ENCODE peak calls at places on chromosome 2, in four cellular contexts. R is cerebellum, L is NCI-H460, P is Caco-2. E is an unnamed sample.

GRCh38 chr2:185787530-185788145 is 49.0 kb downstream of the FSIP2 start:
- DNase-seq in R (no peak), L (no peak), P (no peak), E (no peak)

GRCh38 chr2:23478087-23478932 is 93.3 kb downstream of the KLHL29 start:
- DNase-seq in R (no peak), L (no peak), P (no peak), E (no peak)

GRCh38 chr2:65602851-65603250 is 170.5 kb upstream of the SPRED2 start:
- DNase-seq in R (peak), L (no peak), P (no peak), E (no peak)

GRCh38 chr2:22497789-22498188 is 887.2 kb upstream of the KLHL29 start:
- DNase-seq in R (no peak), L (no peak), P (no peak), E (peak)

GRCh38 chr2:181784556-181784955 is 104.2 kb upstream of the NEUROD1 start:
- DNase-seq in R (no peak), L (peak), P (no peak), E (peak)

GRCh38 chr2:68853035-68853434 is 18.2 kb downstream of the BMP10 start:
- DNase-seq in R (no peak), L (no peak), P (no peak), E (no peak)

GRCh38 chr2:229273384-229274338 is 2.6 kb upstream of the PID1 start:
- DNase-seq in R (peak), L (peak), P (peak), E (peak)

GRCh38 chr2:105569616-105570015 is 170.8 kb upstream of the FHL2 start:
- DNase-seq in R (no peak), L (no peak), P (no peak), E (no peak)

GRCh38 chr2:144836635-144837350 is 316.9 kb upstream of the ZEB2 start:
- DNase-seq in R (no peak), L (no peak), P (no peak), E (no peak)

GRCh38 chr2:14673351-14673875 is 40.9 kb downstream of the LRATD1 start:
- DNase-seq in R (no peak), L (no peak), P (no peak), E (no peak)

GRCh38 chr2:23651187-23651983 is 266.4 kb downstream of the KLHL29 start:
- DNase-seq in R (no peak), L (no peak), P (no peak), E (peak)

GRCh38 chr2:241072151-241072550 is 29.9 kb downstream of the MTERF4 start:
- DNase-seq in R (no peak), L (no peak), P (no peak), E (no peak)

GRCh38 chr2:220434365-220434764 is 806.9 kb downstream of the SLC4A3 start:
- DNase-seq in R (no peak), L (peak), P (no peak), E (peak)

GRCh38 chr2:164625378-164625971 is 4.2 kb upstream of the GRB14 start:
- DNase-seq in R (no peak), L (no peak), P (no peak), E (no peak)

GRCh38 chr2:232162191-232162590 is 200.7 kb downstream of the DIS3L2 start:
- DNase-seq in R (no peak), L (no peak), P (no peak), E (no peak)

GRCh38 chr2:54613361-54613760 is 110.1 kb upstream of the EML6 start:
- DNase-seq in R (no peak), L (no peak), P (no peak), E (no peak)

GRCh38 chr2:177332041-177332991 is 60.3 kb upstream of the AGPS start:
- DNase-seq in R (peak), L (peak), P (peak), E (peak)

GRCh38 chr2:36663851-36664715 is 32.4 kb upstream of the VIT start:
- DNase-seq in R (peak), L (peak), P (no peak), E (peak)

GRCh38 chr2:13638181-13638580 is 921.4 kb downstream of the TRIB2 start:
- DNase-seq in R (no peak), L (no peak), P (no peak), E (no peak)

GRCh38 chr2:29213871-29214341 is 98.7 kb downstream of the CLIP4 start:
- DNase-seq in R (no peak), L (no peak), P (no peak), E (no peak)

E was measured in A549.